ENCODE peak calls at places on chromosomes 4 and X, in six cellular contexts. J is cardiac muscle cell; U is CD8-positive, alpha-beta memory T cell; L is IMR-90; O is left ventricle myocardium inferior; X is A549. F is an unnamed sample. For H3K9me3, the result is how much of the 10 kb centered on the place peaks cover.

GRCh38 chr4:76011700-76012387 is 4.5 kb upstream of the CXCL9 start:
- DNase-seq in X (no peak), J (peak), U (no peak), O (no peak), L (peak), F (no peak)

GRCh38 chrX:109533631-109534030 is 3.0 kb upstream of the NXT2 start:
- DNase-seq in J (peak), O (no peak), X (no peak), L (peak), U (no peak), F (no peak)

GRCh38 chrX:75781618-75782017 is 3.4 kb downstream of the MAGEE2 start:
- DNase-seq in J (no peak), L (no peak), X (no peak), O (peak), U (no peak), F (no peak)

GRCh38 chrX:44025611-44026010 is 52.4 kb upstream of the NDP start:
- DNase-seq in J (peak), O (no peak), X (no peak), L (peak), U (no peak), F (no peak)

GRCh38 chr4:4860803-4861591 is 1.5 kb downstream of the MSX1 start:
- DNase-seq in J (peak), U (no peak), O (peak), L (peak), X (no peak), F (no peak)

GRCh38 chr4:147029296-147029695 is 83.6 kb upstream of the TTC29 start:
- DNase-seq in U (no peak), X (no peak), J (no peak), O (no peak), L (no peak), F (no peak)

GRCh38 chr4:124415206-124415605 is 297.3 kb downstream of the ANKRD50 start:
- DNase-seq in L (peak), O (no peak), U (no peak), X (no peak), J (peak), F (no peak)

GRCh38 chrX:5163663-5164062 is 1065.0 kb downstream of the NLGN4X start:
- DNase-seq in J (no peak), U (no peak), X (no peak), O (no peak), L (no peak), F (no peak)

GRCh38 chrX:23554304-23554703 is 113.0 kb upstream of the PRDX4 start:
- DNase-seq in L (peak), U (no peak), O (no peak), J (peak), X (peak), F (no peak)

GRCh38 chr4:186946682-186947294 is 223.1 kb upstream of the FAT1 start:
- DNase-seq in U (no peak), L (peak), J (peak), O (no peak), X (peak), F (no peak)

GRCh38 chr4:52877006-52877405 is 14.9 kb downstream of the RASL11B start:
- DNase-seq in U (no peak), X (no peak), L (no peak), J (no peak), O (peak), F (no peak)

GRCh38 chrX:30812326-30812725 is 76.7 kb downstream of the TAB3 start:
- DNase-seq in O (no peak), X (no peak), U (no peak), J (no peak), L (no peak), F (no peak)

GRCh38 chr4:102994803-102995202 is 24.7 kb downstream of the SLC9B1 start:
- DNase-seq in J (no peak), X (no peak), U (no peak), O (no peak), L (no peak), F (no peak)

GRCh38 chr4:163592207-163592606 is 97.7 kb downstream of the TMA16 start:
- DNase-seq in X (no peak), U (no peak), L (no peak), O (no peak), J (no peak), F (no peak)

GRCh38 chr4:81412941-81413488 is 58.7 kb downstream of the RASGEF1B start:
- DNase-seq in O (no peak), U (no peak), X (no peak), J (no peak), L (no peak), F (no peak)

GRCh38 chrX:84188320-84188834 is 378 bp upstream of the RPS6KA6 start:
- DNase-seq in U (no peak), J (peak), L (peak), O (peak), X (peak), F (no peak)

GRCh38 chr4:67719953-67720617 is 19.1 kb upstream of the UBA6 start:
- DNase-seq in O (no peak), L (no peak), U (no peak), J (no peak), X (no peak), F (no peak)

GRCh38 chr4:73593631-73594241 is 26.5 kb downstream of the RASSF6 start:
- DNase-seq in J (peak), O (no peak), L (peak), X (no peak), U (no peak), F (no peak)

GRCh38 chr4:118821590-118822293 is 14.2 kb downstream of the SEC24D start:
- DNase-seq in L (no peak), J (no peak), X (no peak), O (no peak), U (no peak), F (no peak)

GRCh38 chr4:8765631-8766590 is 105.7 kb downstream of the HMX1 start:
- DNase-seq in U (no peak), X (no peak), L (no peak), J (no peak), O (peak), F (no peak)

GRCh38 chrX:120514236-120514635 is 45.1 kb upstream of the LAMP2 start:
- DNase-seq in J (peak), L (peak), U (no peak), O (no peak), X (peak), F (no peak)
- H3K9me3 ChIP-seq in J (under half), L (under half), U (under half), O (under half), X (under half), F (under half)

GRCh38 chrX:148282504-148282903 is 217.9 kb upstream of the AFF2 start:
- DNase-seq in O (no peak), J (no peak), L (no peak), U (no peak), X (no peak), F (no peak)

GRCh38 chrX:148290937-148291336 is 209.5 kb upstream of the AFF2 start:
- DNase-seq in X (no peak), O (no peak), U (no peak), J (no peak), L (no peak), F (no peak)

GRCh38 chrX:148290041-148290440 is 210.4 kb upstream of the AFF2 start:
- DNase-seq in L (no peak), O (no peak), U (no peak), X (no peak), J (no peak), F (no peak)

DNA sequence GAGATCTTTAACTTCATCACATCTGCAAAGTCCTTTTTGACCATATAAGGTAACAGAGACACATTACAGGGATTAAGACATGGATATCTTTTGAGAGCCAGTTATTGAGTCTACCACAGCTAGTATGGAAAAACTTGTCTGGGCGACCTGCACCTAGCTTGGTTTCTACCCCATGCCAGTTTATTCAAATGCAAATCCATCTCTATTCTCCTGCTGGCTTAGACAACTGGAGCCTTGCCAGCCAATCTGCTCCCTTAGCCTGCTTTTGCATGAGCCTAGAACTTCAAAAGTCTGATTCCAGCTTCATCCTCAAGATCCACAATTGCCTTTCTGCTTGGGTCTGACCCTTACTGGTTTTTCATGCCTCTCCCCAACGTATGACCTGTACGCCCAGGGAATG is 212.0 kb upstream of the AFF2 start:
- DNase-seq in L (no peak), J (no peak), O (no peak), X (no peak), U (no peak), F (no peak)
- H3K9me3 ChIP-seq in L (under half), J (under half), O (under half), X (under half), U (under half), F (under half)

DNA sequence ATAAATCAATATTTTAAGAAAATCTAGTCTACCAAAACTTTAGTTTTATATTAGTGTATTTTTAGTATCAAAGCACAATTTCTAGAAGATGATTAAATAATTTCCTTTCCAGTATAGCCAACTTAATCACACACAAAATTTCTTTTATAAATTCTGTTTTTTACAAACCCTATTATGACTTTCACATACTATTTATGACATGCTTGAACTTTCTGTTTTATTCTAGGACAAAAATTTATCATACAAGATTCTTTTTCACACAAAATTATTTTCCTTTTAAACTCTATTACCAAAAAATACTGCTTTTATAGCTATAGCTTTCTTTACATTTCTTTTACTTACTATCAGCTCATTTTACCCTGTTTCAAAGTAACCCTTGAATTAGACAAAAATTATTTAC is 149.5 kb downstream of the OR13H1 start:
- DNase-seq in L (no peak), O (no peak), U (no peak), J (no peak), X (no peak), F (no peak)
- H3K9me3 ChIP-seq in L (under half), O (under half), U (under half), J (under half), X (under half), F (under half)

DNA sequence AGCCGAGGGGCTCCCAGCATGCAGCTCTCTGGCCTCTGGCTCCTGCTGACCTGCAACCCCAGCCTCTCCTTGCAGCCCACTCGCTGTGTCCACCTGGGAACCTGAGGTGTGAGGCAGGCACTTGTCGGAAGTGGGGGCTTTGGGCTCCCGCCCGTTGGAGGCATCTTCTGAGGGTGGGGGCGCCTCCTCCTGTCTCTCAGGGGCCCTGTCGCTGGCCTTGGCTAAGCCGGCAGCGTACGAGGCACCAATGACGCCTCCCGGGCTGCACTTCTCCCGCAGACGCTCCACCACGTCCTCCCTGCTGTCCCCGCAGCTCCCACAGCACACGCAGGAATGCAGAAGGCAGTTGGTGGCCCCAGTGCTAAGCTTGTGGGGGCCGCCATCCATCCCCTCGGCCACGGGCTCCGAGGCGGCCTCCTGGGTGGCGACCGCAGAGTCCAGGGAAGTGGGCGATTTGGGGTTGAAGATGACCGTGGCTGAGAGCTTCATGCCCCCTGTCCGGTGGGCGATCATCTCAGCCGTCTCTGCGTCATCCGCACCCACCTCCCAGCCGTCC is 42.5 kb upstream of the MXD4 start:
- DNase-seq in J (no peak), L (no peak), U (no peak), O (no peak), X (no peak), F (no peak)
- H3K9me3 ChIP-seq in J (under half), L (under half), U (under half), O (under half), X (under half), F (under half)

DNA sequence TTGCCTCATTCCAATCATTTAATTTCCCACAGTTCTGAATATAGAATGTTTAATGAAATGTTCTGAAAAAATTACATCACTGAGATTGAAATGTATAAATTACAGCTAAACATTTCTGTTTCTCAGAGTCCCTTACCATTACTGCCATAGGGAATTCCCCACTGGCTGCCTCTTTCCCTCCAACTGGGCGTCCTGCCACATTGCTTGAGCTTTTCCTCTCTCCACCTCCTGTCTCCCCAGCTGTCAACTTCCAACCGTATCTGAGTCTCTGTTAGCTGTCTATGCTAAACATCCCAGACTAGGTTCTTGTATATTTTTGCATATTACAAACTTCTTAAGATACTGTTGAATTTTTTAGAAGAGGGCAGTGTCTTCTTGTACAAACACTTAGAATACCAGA is 407.3 kb upstream of the SLIT2 start:
- DNase-seq in L (peak), O (peak), U (no peak), X (no peak), J (peak), F (no peak)
- H3K9me3 ChIP-seq in L (under half), O (under half), U (under half), X (under half), J (under half), F (under half)

GRCh38 chrX:33178218-33178617 is 33.1 kb downstream of the DMD start:
- DNase-seq in X (no peak), O (no peak), U (no peak), L (no peak), J (no peak), F (no peak)
- H3K9me3 ChIP-seq in X (under half), O (under half), U (under half), L (under half), J (under half), F (under half)

GRCh38 chrX:131729295-131729694 is 185.4 kb downstream of the OR13H1 start:
- DNase-seq in O (no peak), U (no peak), X (no peak), L (peak), J (no peak), F (no peak)

GRCh38 chrX:131724292-131724691 is 180.4 kb downstream of the OR13H1 start:
- DNase-seq in U (no peak), O (no peak), J (no peak), L (no peak), X (no peak), F (no peak)

GRCh38 chrX:131728295-131729145 is 184.6 kb downstream of the OR13H1 start:
- DNase-seq in X (no peak), U (no peak), O (no peak), J (no peak), L (peak), F (no peak)

GRCh38 chrX:131725001-131725654 is 181.3 kb downstream of the OR13H1 start:
- DNase-seq in J (no peak), U (no peak), L (no peak), O (no peak), X (no peak), F (no peak)

GRCh38 chrX:131727778-131728177 is 183.9 kb downstream of the OR13H1 start:
- DNase-seq in X (no peak), U (no peak), O (no peak), J (no peak), L (no peak), F (no peak)
- H3K9me3 ChIP-seq in X (under half), U (under half), O (under half), J (under half), L (under half), F (under half)